ENCODE peak calls at places on chromosomes 13 and 19, in seven cellular contexts. R is psoas muscle, Z is BE2C, P is body of pancreas, G is fibroblast of mammary gland, F is GM12865, K is breast epithelium. I is an unnamed sample.

GRCh38 chr19:46678110-46678732 is 17.2 kb upstream of the DACT3 start:
- DNase-seq in P (peak), K (no peak), F (peak), Z (peak), R (no peak), G (no peak), I (peak)

GRCh38 chr19:36210497-36210896 is 4.0 kb downstream of the ZNF565 start:
- DNase-seq in K (no peak), G (no peak), P (no peak), F (no peak), Z (no peak), R (no peak), I (no peak)

GRCh38 chr13:107568181-107568580 is 647.2 kb downstream of the LIG4 start:
- DNase-seq in P (no peak), G (no peak), Z (no peak), R (no peak), F (no peak), K (no peak), I (no peak)

GRCh38 chr13:101515504-101515903 is 63.0 kb downstream of the ITGBL1 start:
- DNase-seq in Z (no peak), G (no peak), K (no peak), R (no peak), P (no peak), F (no peak), I (no peak)

GRCh38 chr19:11404588-11405258 is 14.4 kb downstream of the RGL3 start:
- DNase-seq in G (no peak), F (no peak), Z (no peak), K (no peak), R (no peak), P (no peak), I (no peak)

GRCh38 chr19:48900477-48901452 is 653 bp downstream of the NUCB1 start:
- DNase-seq in P (no peak), F (peak), K (peak), R (no peak), Z (no peak), G (peak), I (peak)

GRCh38 chr19:44571830-44572661 is 41.3 kb upstream of the IGSF23 start:
- DNase-seq in G (no peak), P (no peak), Z (no peak), F (no peak), R (no peak), K (no peak), I (no peak)

GRCh38 chr19:6233827-6234511 is 45.8 kb downstream of the MLLT1 start:
- DNase-seq in G (peak), P (peak), R (peak), K (no peak), Z (peak), F (no peak), I (no peak)

GRCh38 chr13:113930711-113931637 is 42.9 kb downstream of the C13orf46 start:
- DNase-seq in R (no peak), Z (no peak), G (no peak), P (no peak), F (peak), K (no peak), I (no peak)

GRCh38 chr13:28984326-28984725 is 164.2 kb downstream of the MTUS2 start:
- DNase-seq in G (no peak), K (no peak), Z (no peak), R (no peak), F (no peak), P (no peak), I (no peak)

GRCh38 chr13:48876289-48876688 is 99.4 kb upstream of the FNDC3A start:
- DNase-seq in P (no peak), F (no peak), G (no peak), Z (no peak), R (no peak), K (no peak), I (no peak)

GRCh38 chr13:98476106-98476505 is 100.8 kb downstream of the STK24 start:
- DNase-seq in K (no peak), R (no peak), Z (no peak), G (no peak), F (peak), P (no peak), I (no peak)

GRCh38 chr13:98460519-98460918 is 116.4 kb downstream of the STK24 start:
- DNase-seq in G (no peak), F (no peak), Z (no peak), P (no peak), R (no peak), K (no peak), I (no peak)

GRCh38 chr19:28556371-28556770 is 656.6 kb downstream of the UQCRFS1 start:
- DNase-seq in P (no peak), R (no peak), F (no peak), K (no peak), Z (no peak), G (no peak), I (no peak)

GRCh38 chr19:28560786-28561185 is 652.2 kb downstream of the UQCRFS1 start:
- DNase-seq in Z (no peak), P (no peak), K (no peak), R (no peak), G (no peak), F (no peak), I (no peak)

GRCh38 chr19:28554321-28555091 is 658.4 kb downstream of the UQCRFS1 start:
- DNase-seq in G (no peak), P (no peak), R (no peak), K (no peak), Z (no peak), F (no peak), I (no peak)

GRCh38 chr19:28555317-28555716 is 657.6 kb downstream of the UQCRFS1 start:
- DNase-seq in F (no peak), K (no peak), G (no peak), R (no peak), Z (no peak), P (no peak), I (no peak)

DNA sequence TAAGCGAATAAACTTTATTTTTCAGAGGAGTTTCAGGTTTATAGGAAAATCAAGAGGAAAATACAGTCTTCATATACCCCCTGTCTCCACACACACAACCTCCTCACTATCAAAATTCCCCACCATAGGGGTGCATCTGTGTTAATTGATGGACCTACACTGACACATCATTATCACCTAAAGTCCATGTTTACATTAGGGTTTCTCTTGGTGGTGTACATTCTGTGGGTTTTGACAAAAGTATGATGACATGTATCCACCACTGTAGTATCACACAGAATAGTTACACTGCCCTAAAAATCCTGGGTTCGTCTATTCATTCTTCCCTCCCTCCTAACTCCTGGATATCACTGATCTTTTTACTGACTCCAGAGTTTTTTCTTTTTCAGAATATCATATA is 654.2 kb downstream of the UQCRFS1 start:
- DNase-seq in K (no peak), Z (no peak), P (no peak), F (no peak), R (no peak), G (no peak), I (no peak)
- H3K4me3 ChIP-seq in K (no peak), Z (no peak), P (no peak), F (no peak), R (no peak), G (no peak), I (no peak)

GRCh38 chr19:14561832-14562351 is 10.0 kb downstream of the NDUFB7 start:
- DNase-seq in R (peak), G (peak), K (peak), P (peak), Z (no peak), F (peak), I (peak)

GRCh38 chr19:14561249-14561648 is 10.6 kb downstream of the NDUFB7 start:
- DNase-seq in F (no peak), K (no peak), Z (no peak), P (no peak), R (no peak), G (no peak), I (no peak)

GRCh38 chr19:14563989-14564650 is 7.7 kb downstream of the NDUFB7 start:
- DNase-seq in R (peak), P (no peak), F (peak), Z (peak), G (peak), K (no peak), I (peak)

GRCh38 chr19:14563590-14563926 is 8.3 kb downstream of the NDUFB7 start:
- DNase-seq in R (no peak), Z (no peak), F (no peak), G (no peak), P (no peak), K (no peak), I (no peak)

GRCh38 chr19:14562660-14563589 is 8.9 kb downstream of the NDUFB7 start:
- DNase-seq in P (no peak), Z (no peak), G (no peak), R (peak), K (no peak), F (no peak), I (no peak)
- H3K4me3 ChIP-seq in P (no peak), Z (no peak), G (no peak), R (peak), K (peak), F (no peak), I (no peak)

GRCh38 chr13:74063533-74064100 is 70.6 kb downstream of the KLF12 start:
- DNase-seq in P (no peak), F (no peak), G (no peak), R (no peak), Z (no peak), K (no peak), I (no peak)

GRCh38 chr13:74066937-74067336 is 67.3 kb downstream of the KLF12 start:
- DNase-seq in F (no peak), R (no peak), P (no peak), Z (no peak), K (no peak), G (no peak), I (no peak)

GRCh38 chr13:74061939-74062595 is 72.1 kb downstream of the KLF12 start:
- DNase-seq in F (peak), P (no peak), G (peak), K (no peak), Z (no peak), R (no peak), I (no peak)

GRCh38 chr13:74064805-74065204 is 69.4 kb downstream of the KLF12 start:
- DNase-seq in G (peak), R (no peak), P (no peak), Z (no peak), F (no peak), K (no peak), I (peak)

GRCh38 chr13:74062933-74063332 is 71.3 kb downstream of the KLF12 start:
- DNase-seq in G (peak), Z (no peak), R (peak), K (no peak), F (peak), P (peak), I (no peak)
- H3K4me3 ChIP-seq in G (no peak), Z (no peak), R (peak), K (peak), F (peak), P (no peak), I (no peak)

GRCh38 chr19:21028969-21029268 is 8.5 kb downstream of the ZNF430 start:
- DNase-seq in P (no peak), K (no peak), Z (no peak), R (no peak), F (peak), G (no peak), I (no peak)
- H3K4me3 ChIP-seq in P (no peak), K (no peak), Z (no peak), R (no peak), F (no peak), G (no peak), I (no peak)

GRCh38 chr13:23754506-23754905 is 134.7 kb downstream of the MIPEP start:
- DNase-seq in F (no peak), G (no peak), R (no peak), P (no peak), K (no peak), Z (no peak), I (no peak)
- H3K4me3 ChIP-seq in F (no peak), G (no peak), R (no peak), P (no peak), K (no peak), Z (no peak), I (no peak)

DNA sequence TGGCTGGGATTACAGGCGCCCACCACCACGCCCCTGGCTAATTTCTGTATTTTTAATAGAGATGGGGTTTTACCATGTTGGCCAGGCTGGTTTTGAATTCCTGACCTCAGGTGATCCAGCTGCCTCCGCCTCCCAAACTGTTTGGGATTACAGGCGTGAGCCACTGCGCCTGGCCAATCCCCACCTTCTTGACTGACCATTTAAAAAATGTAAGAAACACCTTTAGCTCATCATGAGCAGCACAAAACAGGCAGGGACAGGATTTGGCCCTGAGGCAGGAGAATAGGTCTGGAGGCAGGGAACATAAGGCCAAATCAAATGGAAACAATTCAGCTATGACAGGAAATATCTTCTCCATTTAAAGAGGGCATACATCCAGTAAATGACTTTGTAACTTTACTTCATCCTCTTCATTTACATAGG is 1.4 kb upstream of the MPV17L2 start:
- DNase-seq in P (no peak), Z (no peak), F (no peak), G (no peak), K (peak), R (no peak), I (peak)
- H3K4me3 ChIP-seq in P (peak), Z (peak), F (peak), G (peak), K (peak), R (peak), I (peak)

I was measured in epithelial cell of esophagus.